ENCODE peak calls at places on chromosomes 5 and 9, in nine cellular contexts. One of them, this sample, is unnamed.

GRCh38 chr5:68288756-68289134 is 73.2 kb downstream of the PIK3R1 start:
- DNase-seq in pancreas: peak; percentile 33
- DNase-seq in adrenal gland: peak; percentile 27
- DNase-seq in CD4-positive, CD25-positive, alpha-beta regulatory T cell: no peak
- DNase-seq in CD8-positive, alpha-beta memory T cell: no peak
- DNase-seq in effector memory CD4-positive, alpha-beta T cell: no peak
- DNase-seq in naive thymus-derived CD4-positive, alpha-beta T cell: no peak
- DNase-seq in cardiac muscle cell: peak; percentile 51
- DNase-seq in psoas muscle: no peak
- DNase-seq in this sample: peak; percentile 14

GRCh38 chr5:6454628-6455053 is 6.0 kb downstream of the UBE2QL1 start:
- DNase-seq in pancreas: no peak
- DNase-seq in adrenal gland: no peak
- DNase-seq in CD4-positive, CD25-positive, alpha-beta regulatory T cell: no peak
- DNase-seq in CD8-positive, alpha-beta memory T cell: no peak
- DNase-seq in effector memory CD4-positive, alpha-beta T cell: no peak
- DNase-seq in naive thymus-derived CD4-positive, alpha-beta T cell: no peak
- DNase-seq in cardiac muscle cell: peak; percentile 68
- DNase-seq in psoas muscle: peak; percentile 36
- DNase-seq in this sample: no peak

GRCh38 chr5:151080620-151081425 is at the start of gene TNIP1:
- DNase-seq in pancreas: peak; percentile 93
- DNase-seq in adrenal gland: peak; percentile 93
- DNase-seq in CD4-positive, CD25-positive, alpha-beta regulatory T cell: peak; percentile 95
- DNase-seq in CD8-positive, alpha-beta memory T cell: peak; percentile 95
- DNase-seq in effector memory CD4-positive, alpha-beta T cell: peak; percentile 91
- DNase-seq in naive thymus-derived CD4-positive, alpha-beta T cell: peak; percentile 94
- DNase-seq in cardiac muscle cell: peak; percentile 91
- DNase-seq in psoas muscle: peak; percentile 97
- DNase-seq in this sample: peak; percentile 98

GRCh38 chr9:135418161-135418560 is 61.4 kb upstream of the PPP1R26 start:
- DNase-seq in pancreas: no peak
- DNase-seq in adrenal gland: no peak
- DNase-seq in CD4-positive, CD25-positive, alpha-beta regulatory T cell: no peak
- DNase-seq in CD8-positive, alpha-beta memory T cell: no peak
- DNase-seq in effector memory CD4-positive, alpha-beta T cell: no peak
- DNase-seq in naive thymus-derived CD4-positive, alpha-beta T cell: no peak
- DNase-seq in cardiac muscle cell: no peak
- DNase-seq in psoas muscle: no peak
- DNase-seq in this sample: no peak

GRCh38 chr5:6762697-6763096 is 49.5 kb downstream of the TENT4A start:
- DNase-seq in pancreas: no peak
- DNase-seq in adrenal gland: no peak
- DNase-seq in CD4-positive, CD25-positive, alpha-beta regulatory T cell: no peak
- DNase-seq in CD8-positive, alpha-beta memory T cell: no peak
- DNase-seq in effector memory CD4-positive, alpha-beta T cell: no peak
- DNase-seq in naive thymus-derived CD4-positive, alpha-beta T cell: no peak
- DNase-seq in cardiac muscle cell: no peak
- DNase-seq in psoas muscle: no peak
- DNase-seq in this sample: no peak

GRCh38 chr9:19116391-19116790 is 10.9 kb downstream of the PLIN2 start:
- DNase-seq in pancreas: no peak
- DNase-seq in adrenal gland: peak; percentile 66
- DNase-seq in CD4-positive, CD25-positive, alpha-beta regulatory T cell: no peak
- DNase-seq in CD8-positive, alpha-beta memory T cell: no peak
- DNase-seq in effector memory CD4-positive, alpha-beta T cell: no peak
- DNase-seq in naive thymus-derived CD4-positive, alpha-beta T cell: no peak
- DNase-seq in cardiac muscle cell: no peak
- DNase-seq in psoas muscle: peak; percentile 72
- DNase-seq in this sample: peak; percentile 44

GRCh38 chr9:81559741-81560140 is 129.6 kb downstream of the TLE1 start:
- DNase-seq in pancreas: no peak
- DNase-seq in adrenal gland: no peak
- DNase-seq in CD4-positive, CD25-positive, alpha-beta regulatory T cell: no peak
- DNase-seq in CD8-positive, alpha-beta memory T cell: no peak
- DNase-seq in effector memory CD4-positive, alpha-beta T cell: no peak
- DNase-seq in naive thymus-derived CD4-positive, alpha-beta T cell: no peak
- DNase-seq in cardiac muscle cell: no peak
- DNase-seq in psoas muscle: no peak
- DNase-seq in this sample: no peak

GRCh38 chr9:34493972-34494535 is 28.7 kb downstream of the ENHO start:
- DNase-seq in pancreas: peak; percentile 33
- DNase-seq in adrenal gland: peak; percentile 70
- DNase-seq in CD4-positive, CD25-positive, alpha-beta regulatory T cell: peak; percentile 13
- DNase-seq in CD8-positive, alpha-beta memory T cell: no peak
- DNase-seq in effector memory CD4-positive, alpha-beta T cell: no peak
- DNase-seq in naive thymus-derived CD4-positive, alpha-beta T cell: peak; percentile 28
- DNase-seq in cardiac muscle cell: peak; percentile 84
- DNase-seq in psoas muscle: peak; percentile 48
- DNase-seq in this sample: peak; percentile 57

GRCh38 chr9:33426843-33427293 is 20.5 kb downstream of the AQP3 start:
- DNase-seq in pancreas: no peak
- DNase-seq in adrenal gland: no peak
- DNase-seq in CD4-positive, CD25-positive, alpha-beta regulatory T cell: peak; percentile 26
- DNase-seq in CD8-positive, alpha-beta memory T cell: peak; percentile 45
- DNase-seq in effector memory CD4-positive, alpha-beta T cell: peak; percentile 15
- DNase-seq in naive thymus-derived CD4-positive, alpha-beta T cell: no peak
- DNase-seq in cardiac muscle cell: no peak
- DNase-seq in psoas muscle: no peak
- DNase-seq in this sample: no peak

GRCh38 chr5:180435594-180435993 is 58.6 kb upstream of the CNOT6 start:
- DNase-seq in pancreas: no peak
- DNase-seq in adrenal gland: no peak
- DNase-seq in CD4-positive, CD25-positive, alpha-beta regulatory T cell: no peak
- DNase-seq in CD8-positive, alpha-beta memory T cell: no peak
- DNase-seq in effector memory CD4-positive, alpha-beta T cell: no peak
- DNase-seq in naive thymus-derived CD4-positive, alpha-beta T cell: no peak
- DNase-seq in cardiac muscle cell: no peak
- DNase-seq in psoas muscle: no peak
- DNase-seq in this sample: no peak

GRCh38 chr5:174315471-174315870 is 270.0 kb downstream of the NSG2 start:
- DNase-seq in pancreas: no peak
- DNase-seq in adrenal gland: no peak
- DNase-seq in CD4-positive, CD25-positive, alpha-beta regulatory T cell: no peak
- DNase-seq in CD8-positive, alpha-beta memory T cell: no peak
- DNase-seq in effector memory CD4-positive, alpha-beta T cell: no peak
- DNase-seq in naive thymus-derived CD4-positive, alpha-beta T cell: no peak
- DNase-seq in cardiac muscle cell: no peak
- DNase-seq in psoas muscle: no peak
- DNase-seq in this sample: no peak

GRCh38 chr9:70635790-70636189 is 221.3 kb upstream of the KLF9 start:
- DNase-seq in pancreas: no peak
- DNase-seq in adrenal gland: no peak
- DNase-seq in CD4-positive, CD25-positive, alpha-beta regulatory T cell: no peak
- DNase-seq in CD8-positive, alpha-beta memory T cell: no peak
- DNase-seq in effector memory CD4-positive, alpha-beta T cell: no peak
- DNase-seq in naive thymus-derived CD4-positive, alpha-beta T cell: no peak
- DNase-seq in cardiac muscle cell: no peak
- DNase-seq in psoas muscle: no peak
- DNase-seq in this sample: no peak

GRCh38 chr5:158992104-158992740 is 107.5 kb downstream of the EBF1 start:
- DNase-seq in pancreas: no peak
- DNase-seq in adrenal gland: no peak
- DNase-seq in CD4-positive, CD25-positive, alpha-beta regulatory T cell: no peak
- DNase-seq in CD8-positive, alpha-beta memory T cell: no peak
- DNase-seq in effector memory CD4-positive, alpha-beta T cell: no peak
- DNase-seq in naive thymus-derived CD4-positive, alpha-beta T cell: no peak
- DNase-seq in cardiac muscle cell: no peak
- DNase-seq in psoas muscle: no peak
- DNase-seq in this sample: no peak

GRCh38 chr5:149962040-149962439 is 1.5 kb downstream of the SLC26A2 start:
- DNase-seq in pancreas: no peak
- DNase-seq in adrenal gland: no peak
- DNase-seq in CD4-positive, CD25-positive, alpha-beta regulatory T cell: peak; percentile 25
- DNase-seq in CD8-positive, alpha-beta memory T cell: no peak
- DNase-seq in effector memory CD4-positive, alpha-beta T cell: no peak
- DNase-seq in naive thymus-derived CD4-positive, alpha-beta T cell: peak; percentile 5
- DNase-seq in cardiac muscle cell: peak; percentile 34
- DNase-seq in psoas muscle: no peak
- DNase-seq in this sample: no peak

GRCh38 chr5:28234356-28234968 is 1196.1 kb upstream of the CDH9 start:
- DNase-seq in pancreas: no peak
- DNase-seq in adrenal gland: no peak
- DNase-seq in CD4-positive, CD25-positive, alpha-beta regulatory T cell: no peak
- DNase-seq in CD8-positive, alpha-beta memory T cell: no peak
- DNase-seq in effector memory CD4-positive, alpha-beta T cell: no peak
- DNase-seq in naive thymus-derived CD4-positive, alpha-beta T cell: no peak
- DNase-seq in cardiac muscle cell: no peak
- DNase-seq in psoas muscle: no peak
- DNase-seq in this sample: no peak

GRCh38 chr5:75034137-75034739 is 18.1 kb downstream of the GCNT4 start:
- DNase-seq in pancreas: no peak
- DNase-seq in adrenal gland: no peak
- DNase-seq in CD4-positive, CD25-positive, alpha-beta regulatory T cell: peak; percentile 91
- DNase-seq in CD8-positive, alpha-beta memory T cell: peak; percentile 64
- DNase-seq in effector memory CD4-positive, alpha-beta T cell: no peak
- DNase-seq in naive thymus-derived CD4-positive, alpha-beta T cell: peak; percentile 52
- DNase-seq in cardiac muscle cell: no peak
- DNase-seq in psoas muscle: no peak
- DNase-seq in this sample: no peak

GRCh38 chr5:167217097-167217743 is 1074.2 kb upstream of the WWC1 start:
- DNase-seq in pancreas: no peak
- DNase-seq in adrenal gland: no peak
- DNase-seq in CD4-positive, CD25-positive, alpha-beta regulatory T cell: no peak
- DNase-seq in CD8-positive, alpha-beta memory T cell: no peak
- DNase-seq in effector memory CD4-positive, alpha-beta T cell: no peak
- DNase-seq in naive thymus-derived CD4-positive, alpha-beta T cell: no peak
- DNase-seq in cardiac muscle cell: peak; percentile 32
- DNase-seq in psoas muscle: no peak
- DNase-seq in this sample: no peak

GRCh38 chr5:139415869-139416268 is 12.0 kb upstream of the SPATA24 start:
- DNase-seq in pancreas: no peak
- DNase-seq in adrenal gland: no peak
- DNase-seq in CD4-positive, CD25-positive, alpha-beta regulatory T cell: no peak
- DNase-seq in CD8-positive, alpha-beta memory T cell: no peak
- DNase-seq in effector memory CD4-positive, alpha-beta T cell: no peak
- DNase-seq in naive thymus-derived CD4-positive, alpha-beta T cell: no peak
- DNase-seq in cardiac muscle cell: no peak
- DNase-seq in psoas muscle: no peak
- DNase-seq in this sample: no peak
- H3K4me1 ChIP-seq in pancreas: no peaks in the 10 kb centered on the region
- H3K4me1 ChIP-seq in adrenal gland: peaks cover 39% of the 10 kb centered on the region
- H3K4me1 ChIP-seq in CD4-positive, CD25-positive, alpha-beta regulatory T cell: peaks cover 30% of the 10 kb centered on the region
- H3K4me1 ChIP-seq in CD8-positive, alpha-beta memory T cell: peaks cover 11% of the 10 kb centered on the region
- H3K4me1 ChIP-seq in effector memory CD4-positive, alpha-beta T cell: peaks cover 9% of the 10 kb centered on the region
- H3K4me1 ChIP-seq in naive thymus-derived CD4-positive, alpha-beta T cell: no peaks in the 10 kb centered on the region
- H3K4me1 ChIP-seq in cardiac muscle cell: peaks cover 66% of the 10 kb centered on the region
- H3K4me1 ChIP-seq in psoas muscle: peaks cover 64% of the 10 kb centered on the region
- H3K4me1 ChIP-seq in this sample: peaks cover 75% of the 10 kb centered on the region

GRCh38 chr5:24788829-24789509 is 144.2 kb upstream of the CDH10 start:
- DNase-seq in pancreas: no peak
- DNase-seq in adrenal gland: no peak
- DNase-seq in CD4-positive, CD25-positive, alpha-beta regulatory T cell: no peak
- DNase-seq in CD8-positive, alpha-beta memory T cell: no peak
- DNase-seq in effector memory CD4-positive, alpha-beta T cell: no peak
- DNase-seq in naive thymus-derived CD4-positive, alpha-beta T cell: no peak
- DNase-seq in cardiac muscle cell: no peak
- DNase-seq in psoas muscle: no peak
- DNase-seq in this sample: no peak
- H3K4me1 ChIP-seq in pancreas: no peaks in the 10 kb centered on the region
- H3K4me1 ChIP-seq in adrenal gland: no peaks in the 10 kb centered on the region
- H3K4me1 ChIP-seq in CD4-positive, CD25-positive, alpha-beta regulatory T cell: no peaks in the 10 kb centered on the region
- H3K4me1 ChIP-seq in CD8-positive, alpha-beta memory T cell: no peaks in the 10 kb centered on the region
- H3K4me1 ChIP-seq in effector memory CD4-positive, alpha-beta T cell: no peaks in the 10 kb centered on the region
- H3K4me1 ChIP-seq in naive thymus-derived CD4-positive, alpha-beta T cell: no peaks in the 10 kb centered on the region
- H3K4me1 ChIP-seq in cardiac muscle cell: no peaks in the 10 kb centered on the region
- H3K4me1 ChIP-seq in psoas muscle: no peaks in the 10 kb centered on the region
- H3K4me1 ChIP-seq in this sample: no peaks in the 10 kb centered on the region

GRCh38 chr5:154768207-154768606 is 13.0 kb downstream of the LARP1 start:
- DNase-seq in pancreas: no peak
- DNase-seq in adrenal gland: no peak
- DNase-seq in CD4-positive, CD25-positive, alpha-beta regulatory T cell: no peak
- DNase-seq in CD8-positive, alpha-beta memory T cell: no peak
- DNase-seq in effector memory CD4-positive, alpha-beta T cell: no peak
- DNase-seq in naive thymus-derived CD4-positive, alpha-beta T cell: no peak
- DNase-seq in cardiac muscle cell: no peak
- DNase-seq in psoas muscle: no peak
- DNase-seq in this sample: no peak

GRCh38 chr5:154764967-154765366 is 9.8 kb downstream of the LARP1 start:
- DNase-seq in pancreas: no peak
- DNase-seq in adrenal gland: no peak
- DNase-seq in CD4-positive, CD25-positive, alpha-beta regulatory T cell: no peak
- DNase-seq in CD8-positive, alpha-beta memory T cell: no peak
- DNase-seq in effector memory CD4-positive, alpha-beta T cell: no peak
- DNase-seq in naive thymus-derived CD4-positive, alpha-beta T cell: no peak
- DNase-seq in cardiac muscle cell: peak; percentile 24
- DNase-seq in psoas muscle: no peak
- DNase-seq in this sample: no peak

GRCh38 chr5:154765396-154765925 is 10.3 kb downstream of the LARP1 start:
- DNase-seq in pancreas: no peak
- DNase-seq in adrenal gland: no peak
- DNase-seq in CD4-positive, CD25-positive, alpha-beta regulatory T cell: no peak
- DNase-seq in CD8-positive, alpha-beta memory T cell: no peak
- DNase-seq in effector memory CD4-positive, alpha-beta T cell: no peak
- DNase-seq in naive thymus-derived CD4-positive, alpha-beta T cell: no peak
- DNase-seq in cardiac muscle cell: no peak
- DNase-seq in psoas muscle: no peak
- DNase-seq in this sample: no peak

GRCh38 chr5:154766558-154767281 is 11.5 kb downstream of the LARP1 start:
- DNase-seq in pancreas: no peak
- DNase-seq in adrenal gland: no peak
- DNase-seq in CD4-positive, CD25-positive, alpha-beta regulatory T cell: no peak
- DNase-seq in CD8-positive, alpha-beta memory T cell: no peak
- DNase-seq in effector memory CD4-positive, alpha-beta T cell: no peak
- DNase-seq in naive thymus-derived CD4-positive, alpha-beta T cell: no peak
- DNase-seq in cardiac muscle cell: no peak
- DNase-seq in psoas muscle: no peak
- DNase-seq in this sample: no peak

DNA sequence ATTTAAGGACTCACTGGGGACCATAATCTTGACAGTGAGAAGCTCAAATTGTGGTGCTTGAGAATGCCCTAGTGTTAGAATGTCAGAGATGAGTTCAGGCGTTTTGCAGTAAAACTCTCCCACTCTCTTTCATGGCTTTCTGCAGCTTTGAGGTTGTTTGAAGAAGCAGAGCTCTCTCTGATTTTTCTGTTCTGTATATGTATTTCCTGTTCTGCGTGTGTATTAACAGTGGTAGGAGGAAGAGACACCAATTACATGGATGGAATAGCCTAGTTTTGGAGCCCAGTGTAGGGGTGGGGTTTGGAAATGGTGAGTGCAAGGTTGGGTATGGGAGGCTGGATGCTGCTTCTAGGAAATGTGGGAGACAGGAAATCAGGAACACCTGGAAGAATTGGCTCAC is 12.4 kb downstream of the LARP1 start:
- DNase-seq in pancreas: no peak
- DNase-seq in adrenal gland: no peak
- DNase-seq in CD4-positive, CD25-positive, alpha-beta regulatory T cell: peak; percentile 26
- DNase-seq in CD8-positive, alpha-beta memory T cell: no peak
- DNase-seq in effector memory CD4-positive, alpha-beta T cell: no peak
- DNase-seq in naive thymus-derived CD4-positive, alpha-beta T cell: peak; percentile 34
- DNase-seq in cardiac muscle cell: no peak
- DNase-seq in psoas muscle: no peak
- DNase-seq in this sample: no peak
- H3K4me1 ChIP-seq in pancreas: peaks cover 45% of the 10 kb centered on the region
- H3K4me1 ChIP-seq in adrenal gland: peaks cover 87% of the 10 kb centered on the region
- H3K4me1 ChIP-seq in CD4-positive, CD25-positive, alpha-beta regulatory T cell: peaks cover 64% of the 10 kb centered on the region
- H3K4me1 ChIP-seq in CD8-positive, alpha-beta memory T cell: peaks cover 75% of the 10 kb centered on the region
- H3K4me1 ChIP-seq in effector memory CD4-positive, alpha-beta T cell: peaks cover 34% of the 10 kb centered on the region
- H3K4me1 ChIP-seq in naive thymus-derived CD4-positive, alpha-beta T cell: peaks cover 38% of the 10 kb centered on the region
- H3K4me1 ChIP-seq in cardiac muscle cell: peaks cover 64% of the 10 kb centered on the region
- H3K4me1 ChIP-seq in psoas muscle: peaks cover 72% of the 10 kb centered on the region
- H3K4me1 ChIP-seq in this sample: peaks cover 80% of the 10 kb centered on the region

GRCh38 chr9:37971107-37971459 is 67.2 kb upstream of the SLC25A51 start:
- DNase-seq in pancreas: no peak
- DNase-seq in adrenal gland: no peak
- DNase-seq in CD4-positive, CD25-positive, alpha-beta regulatory T cell: no peak
- DNase-seq in CD8-positive, alpha-beta memory T cell: no peak
- DNase-seq in effector memory CD4-positive, alpha-beta T cell: no peak
- DNase-seq in naive thymus-derived CD4-positive, alpha-beta T cell: no peak
- DNase-seq in cardiac muscle cell: no peak
- DNase-seq in psoas muscle: no peak
- DNase-seq in this sample: no peak
- H3K4me1 ChIP-seq in pancreas: peaks cover 50% of the 10 kb centered on the region
- H3K4me1 ChIP-seq in adrenal gland: peaks cover 18% of the 10 kb centered on the region
- H3K4me1 ChIP-seq in CD4-positive, CD25-positive, alpha-beta regulatory T cell: no peaks in the 10 kb centered on the region
- H3K4me1 ChIP-seq in CD8-positive, alpha-beta memory T cell: no peaks in the 10 kb centered on the region
- H3K4me1 ChIP-seq in effector memory CD4-positive, alpha-beta T cell: no peaks in the 10 kb centered on the region
- H3K4me1 ChIP-seq in naive thymus-derived CD4-positive, alpha-beta T cell: no peaks in the 10 kb centered on the region
- H3K4me1 ChIP-seq in cardiac muscle cell: peaks cover 20% of the 10 kb centered on the region
- H3K4me1 ChIP-seq in psoas muscle: peaks cover 9% of the 10 kb centered on the region
- H3K4me1 ChIP-seq in this sample: peaks cover 49% of the 10 kb centered on the region

This sample was measured in heart right ventricle.